ENCODE peak calls at places on chromosome 21, in seven cellular contexts. T is heart left ventricle, Q is right lobe of liver, S is astrocyte of the cerebellum, C is GM12865, R is progenitor cell of endocrine pancreas, O is adrenal gland. B is an unnamed sample.

GRCh38 chr21:45800339-45801080 is 157.0 kb downstream of the PCBP3 start:
- DNase-seq in T (no peak), Q (no peak), S (no peak), C (no peak), R (no peak), O (no peak), B (no peak)

GRCh38 chr21:40404319-40404906 is 442.5 kb downstream of the DSCAM start:
- DNase-seq in T (no peak), Q (no peak), S (no peak), C (no peak), R (no peak), O (no peak), B (no peak)

GRCh38 chr21:29347274-29347681 is 48.6 kb downstream of the BACH1 start:
- DNase-seq in T (no peak), Q (no peak), S (no peak), C (no peak), R (no peak), O (peak), B (no peak)

GRCh38 chr21:45972716-45973474 is 8.7 kb upstream of the COL6A1 start:
- DNase-seq in T (peak), Q (peak), S (peak), C (no peak), R (no peak), O (peak), B (no peak)

GRCh38 chr21:32994305-32994704 is 31.4 kb upstream of the OLIG2 start:
- DNase-seq in T (no peak), Q (no peak), S (peak), C (peak), R (no peak), O (no peak), B (no peak)

GRCh38 chr21:30710499-30710898 is 8.1 kb downstream of the KRTAP21-3 start:
- DNase-seq in T (no peak), Q (no peak), S (no peak), C (peak), R (no peak), O (no peak), B (no peak)

GRCh38 chr21:32335601-32336575 is 37.2 kb downstream of the MRAP start:
- DNase-seq in T (no peak), Q (no peak), S (no peak), C (no peak), R (no peak), O (no peak), B (no peak)

GRCh38 chr21:24895885-24896734 is 711.2 kb downstream of the MRPL39 start:
- DNase-seq in T (no peak), Q (no peak), S (peak), C (peak), R (no peak), O (peak), B (no peak)

GRCh38 chr21:42312626-42313104 is 2.5 kb downstream of the TFF3 start:
- DNase-seq in T (no peak), Q (no peak), S (no peak), C (no peak), R (no peak), O (no peak), B (no peak)

GRCh38 chr21:45224189-45224938 is 63.3 kb downstream of the POFUT2 start:
- DNase-seq in T (no peak), Q (no peak), S (no peak), C (no peak), R (no peak), O (no peak), B (no peak)

GRCh38 chr21:26758083-26758861 is 86.9 kb downstream of the ADAMTS1 start:
- DNase-seq in T (no peak), Q (no peak), S (no peak), C (no peak), R (no peak), O (no peak), B (no peak)

GRCh38 chr21:34131586-34131985 is 58.2 kb downstream of the MRPS6 start:
- DNase-seq in T (no peak), Q (no peak), S (no peak), C (no peak), R (no peak), O (peak), B (no peak)

GRCh38 chr21:37087188-37087587 is 14.1 kb downstream of the TTC3 start:
- DNase-seq in T (no peak), Q (no peak), S (peak), C (no peak), R (no peak), O (peak), B (no peak)

GRCh38 chr21:36297938-36298572 is 21.9 kb upstream of the MORC3 start:
- DNase-seq in T (peak), Q (no peak), S (no peak), C (peak), R (no peak), O (peak), B (no peak)

GRCh38 chr21:26159869-26160268 is 10.7 kb downstream of the APP start:
- DNase-seq in T (no peak), Q (no peak), S (no peak), C (no peak), R (no peak), O (no peak), B (no peak)

GRCh38 chr21:45266518-45267389 is 20.9 kb downstream of the POFUT2 start:
- DNase-seq in T (no peak), Q (no peak), S (no peak), C (no peak), R (peak), O (peak), B (peak)

GRCh38 chr21:46489162-46489663 is 30.5 kb downstream of the DIP2A start:
- DNase-seq in T (no peak), Q (no peak), S (no peak), C (no peak), R (no peak), O (no peak), B (no peak)

GRCh38 chr21:36260802-36261201 is 59.2 kb upstream of the MORC3 start:
- DNase-seq in T (no peak), Q (no peak), S (no peak), C (no peak), R (no peak), O (no peak), B (no peak)

GRCh38 chr21:33383056-33383888 is 19.9 kb upstream of the IFNGR2 start:
- DNase-seq in T (peak), Q (peak), S (no peak), C (peak), R (no peak), O (peak), B (no peak)

GRCh38 chr21:32800056-32800455 is 28.5 kb upstream of the PAXBP1 start:
- DNase-seq in T (no peak), Q (no peak), S (no peak), C (no peak), R (no peak), O (no peak), B (no peak)

GRCh38 chr21:28644762-28645161 is 347.9 kb downstream of the LTN1 start:
- DNase-seq in T (no peak), Q (no peak), S (no peak), C (no peak), R (no peak), O (no peak), B (no peak)

GRCh38 chr21:28016571-28016970 is 976.1 kb downstream of the LTN1 start:
- DNase-seq in T (no peak), Q (no peak), S (no peak), C (no peak), R (no peak), O (no peak), B (no peak)

GRCh38 chr21:33936221-33937038 is 20.8 kb upstream of the ATP5PO start:
- DNase-seq in T (no peak), Q (no peak), S (no peak), C (no peak), R (no peak), O (no peak), B (no peak)

GRCh38 chr21:35801388-35801787 is 258.9 kb downstream of the SETD4 start:
- DNase-seq in T (no peak), Q (no peak), S (no peak), C (peak), R (no peak), O (no peak), B (no peak)

GRCh38 chr21:41684381-41685245 is 82.2 kb downstream of the RIPK4 start:
- DNase-seq in T (no peak), Q (no peak), S (no peak), C (no peak), R (no peak), O (no peak), B (no peak)

GRCh38 chr21:25624511-25624910 is 14.5 kb upstream of the JAM2 start:
- DNase-seq in T (no peak), Q (no peak), S (no peak), C (no peak), R (no peak), O (no peak), B (no peak)

GRCh38 chr21:28781602-28782274 is 210.9 kb downstream of the LTN1 start:
- DNase-seq in T (no peak), Q (no peak), S (no peak), C (peak), R (no peak), O (no peak), B (no peak)

GRCh38 chr21:33029512-33029921 is 3.8 kb downstream of the OLIG2 start:
- DNase-seq in T (no peak), Q (no peak), S (no peak), C (no peak), R (no peak), O (no peak), B (no peak)

GRCh38 chr21:33299181-33299752 is 25.5 kb upstream of the IFNAR1 start:
- DNase-seq in T (no peak), Q (no peak), S (no peak), C (peak), R (no peak), O (no peak), B (no peak)

GRCh38 chr21:33019885-33020557 is 5.7 kb upstream of the OLIG2 start:
- DNase-seq in T (no peak), Q (no peak), S (no peak), C (no peak), R (no peak), O (no peak), B (no peak)

GRCh38 chr21:44847261-44848056 is 26.0 kb downstream of the PTTG1IP start:
- DNase-seq in T (no peak), Q (no peak), S (no peak), C (no peak), R (no peak), O (no peak), B (no peak)

GRCh38 chr21:31732891-31733520 is 1.1 kb upstream of the SCAF4 start:
- DNase-seq in T (no peak), Q (peak), S (no peak), C (peak), R (no peak), O (peak), B (no peak)

GRCh38 chr21:42489991-42490390 is 6.0 kb downstream of the RSPH1 start:
- DNase-seq in T (no peak), Q (no peak), S (no peak), C (no peak), R (no peak), O (no peak), B (no peak)

GRCh38 chr21:42057861-42058437 is 13.2 kb upstream of the UMODL1 start:
- DNase-seq in T (no peak), Q (peak), S (no peak), C (no peak), R (no peak), O (no peak), B (no peak)

GRCh38 chr21:28639742-28640141 is 352.9 kb downstream of the LTN1 start:
- DNase-seq in T (no peak), Q (no peak), S (no peak), C (no peak), R (no peak), O (no peak), B (no peak)

GRCh38 chr21:29549614-29550013 is 250.9 kb downstream of the BACH1 start:
- DNase-seq in T (no peak), Q (no peak), S (no peak), C (no peak), R (no peak), O (no peak), B (no peak)

GRCh38 chr21:28699186-28699585 is 293.5 kb downstream of the LTN1 start:
- DNase-seq in T (no peak), Q (no peak), S (no peak), C (no peak), R (no peak), O (no peak), B (no peak)

GRCh38 chr21:36549470-36549869 is 69.5 kb upstream of the CLDN14 start:
- DNase-seq in T (no peak), Q (no peak), S (no peak), C (no peak), R (no peak), O (no peak), B (peak)

GRCh38 chr21:43727571-43728466 is 8.9 kb downstream of the PDXK start:
- DNase-seq in T (peak), Q (peak), S (no peak), C (peak), R (no peak), O (peak), B (no peak)
- TF ChIP-seq CTCF in T (no peak), Q (peak), S (no peak), C (no peak), R (no peak), O (no peak), B (peak)

GRCh38 chr21:38702196-38702595 is 103.5 kb upstream of the ETS2 start:
- DNase-seq in T (no peak), Q (no peak), S (no peak), C (no peak), R (no peak), O (no peak), B (no peak)

GRCh38 chr21:38696617-38697016 is 109.1 kb upstream of the ETS2 start:
- DNase-seq in T (no peak), Q (no peak), S (no peak), C (no peak), R (no peak), O (no peak), B (no peak)

GRCh38 chr21:38699048-38699447 is 106.7 kb upstream of the ETS2 start:
- DNase-seq in T (no peak), Q (no peak), S (no peak), C (no peak), R (no peak), O (no peak), B (no peak)
- TF ChIP-seq CTCF in T (no peak), Q (no peak), S (peak), C (no peak), R (peak), O (no peak), B (no peak)

DNA sequence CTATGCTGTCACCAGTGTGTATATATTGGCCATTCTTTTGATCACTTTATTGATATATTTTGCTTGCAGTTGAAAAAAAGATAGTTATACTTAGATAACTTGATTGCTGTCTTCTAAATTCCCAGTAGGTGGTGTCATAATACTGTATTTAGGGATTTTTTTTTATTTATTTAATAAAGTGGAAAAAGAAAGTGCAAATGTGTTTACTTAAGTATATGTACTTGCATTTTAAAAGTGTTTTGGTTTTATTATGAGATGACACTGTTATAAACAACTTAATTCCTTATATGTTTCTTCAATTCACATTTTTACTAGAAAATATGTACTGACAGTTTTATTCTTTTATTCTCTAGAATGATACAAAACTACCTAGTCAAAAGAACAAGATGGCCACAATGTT is 164.8 kb downstream of the USP25 start:
- DNase-seq in T (no peak), Q (no peak), S (peak), C (no peak), R (no peak), O (no peak), B (no peak)
- TF ChIP-seq CTCF in T (peak), Q (peak), S (no peak), C (no peak), R (peak), O (peak), B (peak)

GRCh38 chr21:18041012-18041411 is 203.6 kb upstream of the CHODL start:
- DNase-seq in T (no peak), Q (no peak), S (peak), C (peak), R (no peak), O (no peak), B (no peak)
- TF ChIP-seq CTCF in T (peak), Q (peak), S (peak), C (peak), R (peak), O (peak), B (no peak)

B was measured in osteocyte.